ENCODE peak calls at places on chromosomes 5 and 9, in six cellular contexts. One of them, this sample, is unnamed.

GRCh38 chr5:125326114-125326513 is 579.7 kb upstream of the ZNF608 start:
- DNase-seq in anterior cingulate cortex: no peak
- DNase-seq in neural progenitor cell: no peak
- DNase-seq in activated CD8-positive, alpha-beta memory T cell treated with anti-CD3 and anti-CD28 coated beads for 48 hours: no peak
- DNase-seq in GF-D8: no peak
- DNase-seq in activated CD4-positive, alpha-beta T cell treated with anti-CD3 and anti-CD28 coated beads, Interleukin-2, amount 50 U/mL, for 48 hours: no peak
- DNase-seq in this sample: no peak

GRCh38 chr9:17191095-17191494 is 56.3 kb downstream of the CNTLN start:
- DNase-seq in anterior cingulate cortex: no peak
- DNase-seq in neural progenitor cell: no peak
- DNase-seq in activated CD8-positive, alpha-beta memory T cell treated with anti-CD3 and anti-CD28 coated beads for 48 hours: no peak
- DNase-seq in GF-D8: no peak
- DNase-seq in activated CD4-positive, alpha-beta T cell treated with anti-CD3 and anti-CD28 coated beads, Interleukin-2, amount 50 U/mL, for 48 hours: no peak
- DNase-seq in this sample: no peak

GRCh38 chr9:107737987-107738743 is 248.6 kb upstream of the KLF4 start:
- DNase-seq in anterior cingulate cortex: no peak
- DNase-seq in neural progenitor cell: no peak
- DNase-seq in activated CD8-positive, alpha-beta memory T cell treated with anti-CD3 and anti-CD28 coated beads for 48 hours: no peak
- DNase-seq in GF-D8: no peak
- DNase-seq in activated CD4-positive, alpha-beta T cell treated with anti-CD3 and anti-CD28 coated beads, Interleukin-2, amount 50 U/mL, for 48 hours: no peak
- DNase-seq in this sample: peak

GRCh38 chr9:134179595-134179917 is 15.2 kb upstream of the RNU6ATAC start:
- DNase-seq in anterior cingulate cortex: no peak
- DNase-seq in neural progenitor cell: no peak
- DNase-seq in activated CD8-positive, alpha-beta memory T cell treated with anti-CD3 and anti-CD28 coated beads for 48 hours: no peak
- DNase-seq in GF-D8: no peak
- DNase-seq in activated CD4-positive, alpha-beta T cell treated with anti-CD3 and anti-CD28 coated beads, Interleukin-2, amount 50 U/mL, for 48 hours: no peak
- DNase-seq in this sample: no peak

GRCh38 chr9:134366223-134367031 is 40.2 kb downstream of the RXRA start:
- DNase-seq in anterior cingulate cortex: peak
- DNase-seq in neural progenitor cell: no peak
- DNase-seq in activated CD8-positive, alpha-beta memory T cell treated with anti-CD3 and anti-CD28 coated beads for 48 hours: no peak
- DNase-seq in GF-D8: peak
- DNase-seq in activated CD4-positive, alpha-beta T cell treated with anti-CD3 and anti-CD28 coated beads, Interleukin-2, amount 50 U/mL, for 48 hours: no peak
- DNase-seq in this sample: no peak

GRCh38 chr9:130262061-130262745 is 3.4 kb upstream of the HMCN2 start:
- DNase-seq in anterior cingulate cortex: no peak
- DNase-seq in neural progenitor cell: no peak
- DNase-seq in activated CD8-positive, alpha-beta memory T cell treated with anti-CD3 and anti-CD28 coated beads for 48 hours: no peak
- DNase-seq in GF-D8: no peak
- DNase-seq in activated CD4-positive, alpha-beta T cell treated with anti-CD3 and anti-CD28 coated beads, Interleukin-2, amount 50 U/mL, for 48 hours: no peak
- DNase-seq in this sample: no peak

GRCh38 chr5:73459366-73459765 is 10.8 kb upstream of the FOXD1 start:
- DNase-seq in anterior cingulate cortex: no peak
- DNase-seq in neural progenitor cell: no peak
- DNase-seq in activated CD8-positive, alpha-beta memory T cell treated with anti-CD3 and anti-CD28 coated beads for 48 hours: no peak
- DNase-seq in GF-D8: no peak
- DNase-seq in activated CD4-positive, alpha-beta T cell treated with anti-CD3 and anti-CD28 coated beads, Interleukin-2, amount 50 U/mL, for 48 hours: no peak
- DNase-seq in this sample: no peak

GRCh38 chr5:82353522-82353921 is 75.4 kb upstream of the RPS23 start:
- DNase-seq in anterior cingulate cortex: no peak
- DNase-seq in neural progenitor cell: no peak
- DNase-seq in activated CD8-positive, alpha-beta memory T cell treated with anti-CD3 and anti-CD28 coated beads for 48 hours: no peak
- DNase-seq in GF-D8: no peak
- DNase-seq in activated CD4-positive, alpha-beta T cell treated with anti-CD3 and anti-CD28 coated beads, Interleukin-2, amount 50 U/mL, for 48 hours: no peak
- DNase-seq in this sample: no peak

GRCh38 chr5:37532976-37533740 is 154.0 kb downstream of the WDR70 start:
- DNase-seq in anterior cingulate cortex: no peak
- DNase-seq in neural progenitor cell: no peak
- DNase-seq in activated CD8-positive, alpha-beta memory T cell treated with anti-CD3 and anti-CD28 coated beads for 48 hours: no peak
- DNase-seq in GF-D8: no peak
- DNase-seq in activated CD4-positive, alpha-beta T cell treated with anti-CD3 and anti-CD28 coated beads, Interleukin-2, amount 50 U/mL, for 48 hours: no peak
- DNase-seq in this sample: no peak

GRCh38 chr5:149917073-149917676 is 27.4 kb downstream of the PDE6A start:
- DNase-seq in anterior cingulate cortex: no peak
- DNase-seq in neural progenitor cell: no peak
- DNase-seq in activated CD8-positive, alpha-beta memory T cell treated with anti-CD3 and anti-CD28 coated beads for 48 hours: no peak
- DNase-seq in GF-D8: no peak
- DNase-seq in activated CD4-positive, alpha-beta T cell treated with anti-CD3 and anti-CD28 coated beads, Interleukin-2, amount 50 U/mL, for 48 hours: no peak
- DNase-seq in this sample: no peak

GRCh38 chr5:178861627-178862026 is 1.9 kb downstream of the ZNF354B start:
- DNase-seq in anterior cingulate cortex: no peak
- DNase-seq in neural progenitor cell: no peak
- DNase-seq in activated CD8-positive, alpha-beta memory T cell treated with anti-CD3 and anti-CD28 coated beads for 48 hours: no peak
- DNase-seq in GF-D8: no peak
- DNase-seq in activated CD4-positive, alpha-beta T cell treated with anti-CD3 and anti-CD28 coated beads, Interleukin-2, amount 50 U/mL, for 48 hours: no peak
- DNase-seq in this sample: no peak

GRCh38 chr5:175163586-175164275 is 280.3 kb downstream of the DRD1 start:
- DNase-seq in anterior cingulate cortex: no peak
- DNase-seq in neural progenitor cell: no peak
- DNase-seq in activated CD8-positive, alpha-beta memory T cell treated with anti-CD3 and anti-CD28 coated beads for 48 hours: no peak
- DNase-seq in GF-D8: no peak
- DNase-seq in activated CD4-positive, alpha-beta T cell treated with anti-CD3 and anti-CD28 coated beads, Interleukin-2, amount 50 U/mL, for 48 hours: no peak
- DNase-seq in this sample: no peak

GRCh38 chr5:146451411-146451810 is 4.3 kb downstream of the TCERG1 start:
- DNase-seq in anterior cingulate cortex: no peak
- DNase-seq in neural progenitor cell: no peak
- DNase-seq in activated CD8-positive, alpha-beta memory T cell treated with anti-CD3 and anti-CD28 coated beads for 48 hours: no peak
- DNase-seq in GF-D8: no peak
- DNase-seq in activated CD4-positive, alpha-beta T cell treated with anti-CD3 and anti-CD28 coated beads, Interleukin-2, amount 50 U/mL, for 48 hours: no peak
- DNase-seq in this sample: no peak

GRCh38 chr9:138073408-138073807 is 195.8 kb downstream of the CACNA1B start:
- DNase-seq in anterior cingulate cortex: no peak
- DNase-seq in neural progenitor cell: no peak
- DNase-seq in activated CD8-positive, alpha-beta memory T cell treated with anti-CD3 and anti-CD28 coated beads for 48 hours: no peak
- DNase-seq in GF-D8: no peak
- DNase-seq in activated CD4-positive, alpha-beta T cell treated with anti-CD3 and anti-CD28 coated beads, Interleukin-2, amount 50 U/mL, for 48 hours: no peak
- DNase-seq in this sample: no peak

GRCh38 chr9:4356306-4356705 is 56.4 kb upstream of the GLIS3 start:
- DNase-seq in anterior cingulate cortex: no peak
- DNase-seq in neural progenitor cell: no peak
- DNase-seq in activated CD8-positive, alpha-beta memory T cell treated with anti-CD3 and anti-CD28 coated beads for 48 hours: no peak
- DNase-seq in GF-D8: no peak
- DNase-seq in activated CD4-positive, alpha-beta T cell treated with anti-CD3 and anti-CD28 coated beads, Interleukin-2, amount 50 U/mL, for 48 hours: no peak
- DNase-seq in this sample: no peak

GRCh38 chr9:128546504-128546903 is 5.9 kb upstream of the SPTAN1 start:
- DNase-seq in anterior cingulate cortex: no peak
- DNase-seq in neural progenitor cell: no peak
- DNase-seq in activated CD8-positive, alpha-beta memory T cell treated with anti-CD3 and anti-CD28 coated beads for 48 hours: no peak
- DNase-seq in GF-D8: no peak
- DNase-seq in activated CD4-positive, alpha-beta T cell treated with anti-CD3 and anti-CD28 coated beads, Interleukin-2, amount 50 U/mL, for 48 hours: no peak
- DNase-seq in this sample: no peak

GRCh38 chr9:83459830-83460229 is 78.4 kb downstream of the FRMD3 start:
- DNase-seq in anterior cingulate cortex: no peak
- DNase-seq in neural progenitor cell: no peak
- DNase-seq in activated CD8-positive, alpha-beta memory T cell treated with anti-CD3 and anti-CD28 coated beads for 48 hours: no peak
- DNase-seq in GF-D8: no peak
- DNase-seq in activated CD4-positive, alpha-beta T cell treated with anti-CD3 and anti-CD28 coated beads, Interleukin-2, amount 50 U/mL, for 48 hours: no peak
- DNase-seq in this sample: no peak

GRCh38 chr9:126386088-126386487 is 59.5 kb downstream of the MVB12B start:
- DNase-seq in anterior cingulate cortex: no peak
- DNase-seq in neural progenitor cell: peak
- DNase-seq in activated CD8-positive, alpha-beta memory T cell treated with anti-CD3 and anti-CD28 coated beads for 48 hours: no peak
- DNase-seq in GF-D8: no peak
- DNase-seq in activated CD4-positive, alpha-beta T cell treated with anti-CD3 and anti-CD28 coated beads, Interleukin-2, amount 50 U/mL, for 48 hours: no peak
- DNase-seq in this sample: no peak

GRCh38 chr5:67640011-67640410 is 443.4 kb upstream of the CD180 start:
- DNase-seq in anterior cingulate cortex: no peak
- DNase-seq in neural progenitor cell: no peak
- DNase-seq in activated CD8-positive, alpha-beta memory T cell treated with anti-CD3 and anti-CD28 coated beads for 48 hours: no peak
- DNase-seq in GF-D8: no peak
- DNase-seq in activated CD4-positive, alpha-beta T cell treated with anti-CD3 and anti-CD28 coated beads, Interleukin-2, amount 50 U/mL, for 48 hours: no peak
- DNase-seq in this sample: no peak

GRCh38 chr9:98248737-98249474 is 6.5 kb downstream of the TBC1D2 start:
- DNase-seq in anterior cingulate cortex: no peak
- DNase-seq in neural progenitor cell: no peak
- DNase-seq in activated CD8-positive, alpha-beta memory T cell treated with anti-CD3 and anti-CD28 coated beads for 48 hours: no peak
- DNase-seq in GF-D8: peak
- DNase-seq in activated CD4-positive, alpha-beta T cell treated with anti-CD3 and anti-CD28 coated beads, Interleukin-2, amount 50 U/mL, for 48 hours: peak
- DNase-seq in this sample: no peak

GRCh38 chr5:111741270-111741669 is 15.7 kb downstream of the NREP start:
- DNase-seq in anterior cingulate cortex: no peak
- DNase-seq in neural progenitor cell: no peak
- DNase-seq in activated CD8-positive, alpha-beta memory T cell treated with anti-CD3 and anti-CD28 coated beads for 48 hours: no peak
- DNase-seq in GF-D8: no peak
- DNase-seq in activated CD4-positive, alpha-beta T cell treated with anti-CD3 and anti-CD28 coated beads, Interleukin-2, amount 50 U/mL, for 48 hours: no peak
- DNase-seq in this sample: no peak

GRCh38 chr5:172173771-172174170 is 14.3 kb downstream of the STK10 start:
- DNase-seq in anterior cingulate cortex: no peak
- DNase-seq in neural progenitor cell: no peak
- DNase-seq in activated CD8-positive, alpha-beta memory T cell treated with anti-CD3 and anti-CD28 coated beads for 48 hours: no peak
- DNase-seq in GF-D8: peak
- DNase-seq in activated CD4-positive, alpha-beta T cell treated with anti-CD3 and anti-CD28 coated beads, Interleukin-2, amount 50 U/mL, for 48 hours: peak
- DNase-seq in this sample: no peak

GRCh38 chr9:86341007-86341491 is 13.2 kb downstream of the TUT7 start:
- DNase-seq in anterior cingulate cortex: no peak
- DNase-seq in neural progenitor cell: no peak
- DNase-seq in activated CD8-positive, alpha-beta memory T cell treated with anti-CD3 and anti-CD28 coated beads for 48 hours: no peak
- DNase-seq in GF-D8: no peak
- DNase-seq in activated CD4-positive, alpha-beta T cell treated with anti-CD3 and anti-CD28 coated beads, Interleukin-2, amount 50 U/mL, for 48 hours: no peak
- DNase-seq in this sample: no peak

This sample was measured in GOT3.